ENCODE peak calls at places on chromosomes 6 and 20, in six cellular contexts. One of them, this sample, is unnamed.

GRCh38 chr6:110816677-110817076 is 1.4 kb upstream of the CDK19 start:
- DNase-seq in heart right ventricle: no peak
- DNase-seq in AG04450: no peak
- DNase-seq in IMR-90: no peak
- DNase-seq in BE2C: no peak
- DNase-seq in tibial artery: no peak
- DNase-seq in this sample: no peak

GRCh38 chr6:162443101-162443500 is 284.5 kb downstream of the PRKN start:
- DNase-seq in heart right ventricle: no peak
- DNase-seq in AG04450: no peak
- DNase-seq in IMR-90: no peak
- DNase-seq in BE2C: no peak
- DNase-seq in tibial artery: no peak
- DNase-seq in this sample: no peak

GRCh38 chr6:114169763-114170162 is 173.1 kb downstream of the HS3ST5 start:
- DNase-seq in heart right ventricle: no peak
- DNase-seq in AG04450: no peak
- DNase-seq in IMR-90: no peak
- DNase-seq in BE2C: no peak
- DNase-seq in tibial artery: no peak
- DNase-seq in this sample: no peak

GRCh38 chr6:52544325-52545022 is 32.4 kb downstream of the TRAM2 start:
- DNase-seq in heart right ventricle: no peak
- DNase-seq in AG04450: no peak
- DNase-seq in IMR-90: peak
- DNase-seq in BE2C: no peak
- DNase-seq in tibial artery: no peak
- DNase-seq in this sample: no peak

GRCh38 chr20:20410678-20411077 is 42.8 kb downstream of the INSM1 start:
- DNase-seq in heart right ventricle: peak
- DNase-seq in AG04450: no peak
- DNase-seq in IMR-90: no peak
- DNase-seq in BE2C: peak
- DNase-seq in tibial artery: no peak
- DNase-seq in this sample: no peak

GRCh38 chr6:52394251-52394666 is 25.9 kb upstream of the EFHC1 start:
- DNase-seq in heart right ventricle: no peak
- DNase-seq in AG04450: no peak
- DNase-seq in IMR-90: no peak
- DNase-seq in BE2C: no peak
- DNase-seq in tibial artery: no peak
- DNase-seq in this sample: no peak

GRCh38 chr6:43978473-43979360 is 148.5 kb downstream of the MRPL14 start:
- DNase-seq in heart right ventricle: no peak
- DNase-seq in AG04450: no peak
- DNase-seq in IMR-90: peak
- DNase-seq in BE2C: no peak
- DNase-seq in tibial artery: no peak
- DNase-seq in this sample: no peak

GRCh38 chr6:133894369-133894768 is 5.5 kb downstream of the TCF21 start:
- DNase-seq in heart right ventricle: no peak
- DNase-seq in AG04450: no peak
- DNase-seq in IMR-90: no peak
- DNase-seq in BE2C: no peak
- DNase-seq in tibial artery: no peak
- DNase-seq in this sample: no peak

GRCh38 chr20:47029845-47030244 is 135.2 kb downstream of the EYA2 start:
- DNase-seq in heart right ventricle: no peak
- DNase-seq in AG04450: no peak
- DNase-seq in IMR-90: no peak
- DNase-seq in BE2C: no peak
- DNase-seq in tibial artery: no peak
- DNase-seq in this sample: no peak

GRCh38 chr6:155481215-155481614 is 25.6 kb upstream of the NOX3 start:
- DNase-seq in heart right ventricle: no peak
- DNase-seq in AG04450: peak
- DNase-seq in IMR-90: peak
- DNase-seq in BE2C: no peak
- DNase-seq in tibial artery: no peak
- DNase-seq in this sample: peak

GRCh38 chr6:161417712-161418457 is 144.0 kb upstream of the AGPAT4 start:
- DNase-seq in heart right ventricle: peak
- DNase-seq in AG04450: peak
- DNase-seq in IMR-90: peak
- DNase-seq in BE2C: peak
- DNase-seq in tibial artery: no peak
- DNase-seq in this sample: peak

GRCh38 chr20:48728042-48728837 is 99.6 kb downstream of the PREX1 start:
- DNase-seq in heart right ventricle: no peak
- DNase-seq in AG04450: no peak
- DNase-seq in IMR-90: no peak
- DNase-seq in BE2C: no peak
- DNase-seq in tibial artery: no peak
- DNase-seq in this sample: no peak

GRCh38 chr6:7446056-7446455 is 56.4 kb downstream of the RIOK1 start:
- DNase-seq in heart right ventricle: no peak
- DNase-seq in AG04450: no peak
- DNase-seq in IMR-90: no peak
- DNase-seq in BE2C: no peak
- DNase-seq in tibial artery: no peak
- DNase-seq in this sample: no peak

GRCh38 chr6:131182991-131183425 is 47.7 kb downstream of the AKAP7 start:
- DNase-seq in heart right ventricle: no peak
- DNase-seq in AG04450: no peak
- DNase-seq in IMR-90: peak
- DNase-seq in BE2C: no peak
- DNase-seq in tibial artery: no peak
- DNase-seq in this sample: peak

GRCh38 chr6:124881898-124882579 is 80.2 kb upstream of the RNF217 start:
- DNase-seq in heart right ventricle: no peak
- DNase-seq in AG04450: peak
- DNase-seq in IMR-90: peak
- DNase-seq in BE2C: peak
- DNase-seq in tibial artery: no peak
- DNase-seq in this sample: peak

GRCh38 chr20:37881601-37882343 is 21.2 kb upstream of the VSTM2L start:
- DNase-seq in heart right ventricle: no peak
- DNase-seq in AG04450: no peak
- DNase-seq in IMR-90: no peak
- DNase-seq in BE2C: peak
- DNase-seq in tibial artery: no peak
- DNase-seq in this sample: no peak

GRCh38 chr20:30910937-30911725 is 346.3 kb upstream of the DEFB115 start:
- DNase-seq in heart right ventricle: no peak
- DNase-seq in AG04450: no peak
- DNase-seq in IMR-90: no peak
- DNase-seq in BE2C: no peak
- DNase-seq in tibial artery: no peak
- DNase-seq in this sample: no peak

GRCh38 chr20:51158226-51158625 is 135.3 kb upstream of the KCNG1 start:
- DNase-seq in heart right ventricle: no peak
- DNase-seq in AG04450: no peak
- DNase-seq in IMR-90: no peak
- DNase-seq in BE2C: no peak
- DNase-seq in tibial artery: no peak
- DNase-seq in this sample: no peak

GRCh38 chr6:73710470-73710869 is 14.5 kb downstream of the CD109 start:
- DNase-seq in heart right ventricle: no peak
- DNase-seq in AG04450: no peak
- DNase-seq in IMR-90: peak
- DNase-seq in BE2C: no peak
- DNase-seq in tibial artery: no peak
- DNase-seq in this sample: peak

GRCh38 chr6:27706431-27706830 is 205.8 kb downstream of the OR2B2 start:
- DNase-seq in heart right ventricle: no peak
- DNase-seq in AG04450: no peak
- DNase-seq in IMR-90: no peak
- DNase-seq in BE2C: no peak
- DNase-seq in tibial artery: no peak
- DNase-seq in this sample: no peak

GRCh38 chr6:152575621-152576150 is 61.5 kb downstream of the SYNE1 start:
- DNase-seq in heart right ventricle: no peak
- DNase-seq in AG04450: no peak
- DNase-seq in IMR-90: peak
- DNase-seq in BE2C: no peak
- DNase-seq in tibial artery: peak
- DNase-seq in this sample: peak

GRCh38 chr20:57392512-57393271 is 1.5 kb downstream of the RBM38 start:
- DNase-seq in heart right ventricle: peak
- DNase-seq in AG04450: no peak
- DNase-seq in IMR-90: no peak
- DNase-seq in BE2C: no peak
- DNase-seq in tibial artery: no peak
- DNase-seq in this sample: no peak

GRCh38 chr6:80245043-80245442 is 138.6 kb downstream of the BCKDHB start:
- DNase-seq in heart right ventricle: no peak
- DNase-seq in AG04450: no peak
- DNase-seq in IMR-90: no peak
- DNase-seq in BE2C: no peak
- DNase-seq in tibial artery: no peak
- DNase-seq in this sample: no peak

GRCh38 chr6:80249897-80250296 is 143.4 kb downstream of the BCKDHB start:
- DNase-seq in heart right ventricle: peak
- DNase-seq in AG04450: no peak
- DNase-seq in IMR-90: no peak
- DNase-seq in BE2C: no peak
- DNase-seq in tibial artery: no peak
- DNase-seq in this sample: no peak

GRCh38 chr6:80254716-80255115 is 148.2 kb downstream of the BCKDHB start:
- DNase-seq in heart right ventricle: no peak
- DNase-seq in AG04450: no peak
- DNase-seq in IMR-90: no peak
- DNase-seq in BE2C: no peak
- DNase-seq in tibial artery: no peak
- DNase-seq in this sample: no peak

GRCh38 chr6:80250391-80250997 is 144.0 kb downstream of the BCKDHB start:
- DNase-seq in heart right ventricle: no peak
- DNase-seq in AG04450: no peak
- DNase-seq in IMR-90: peak
- DNase-seq in BE2C: no peak
- DNase-seq in tibial artery: no peak
- DNase-seq in this sample: no peak
- H3K4me3 ChIP-seq in heart right ventricle: no peak
- H3K4me3 ChIP-seq in AG04450: no peak
- H3K4me3 ChIP-seq in IMR-90: no peak
- H3K4me3 ChIP-seq in BE2C: no peak
- H3K4me3 ChIP-seq in tibial artery: no peak
- H3K4me3 ChIP-seq in this sample: no peak

GRCh38 chr20:38893056-38893455 is 33.2 kb upstream of the FAM83D start:
- DNase-seq in heart right ventricle: no peak
- DNase-seq in AG04450: no peak
- DNase-seq in IMR-90: no peak
- DNase-seq in BE2C: no peak
- DNase-seq in tibial artery: no peak
- DNase-seq in this sample: no peak

GRCh38 chr20:38895098-38895949 is 30.9 kb upstream of the FAM83D start:
- DNase-seq in heart right ventricle: no peak
- DNase-seq in AG04450: no peak
- DNase-seq in IMR-90: no peak
- DNase-seq in BE2C: no peak
- DNase-seq in tibial artery: no peak
- DNase-seq in this sample: no peak

GRCh38 chr20:38893485-38894090 is 32.6 kb upstream of the FAM83D start:
- DNase-seq in heart right ventricle: peak
- DNase-seq in AG04450: no peak
- DNase-seq in IMR-90: peak
- DNase-seq in BE2C: peak
- DNase-seq in tibial artery: peak
- DNase-seq in this sample: peak

GRCh38 chr20:38896009-38896594 is 30.1 kb upstream of the FAM83D start:
- DNase-seq in heart right ventricle: no peak
- DNase-seq in AG04450: no peak
- DNase-seq in IMR-90: no peak
- DNase-seq in BE2C: no peak
- DNase-seq in tibial artery: no peak
- DNase-seq in this sample: no peak

DNA sequence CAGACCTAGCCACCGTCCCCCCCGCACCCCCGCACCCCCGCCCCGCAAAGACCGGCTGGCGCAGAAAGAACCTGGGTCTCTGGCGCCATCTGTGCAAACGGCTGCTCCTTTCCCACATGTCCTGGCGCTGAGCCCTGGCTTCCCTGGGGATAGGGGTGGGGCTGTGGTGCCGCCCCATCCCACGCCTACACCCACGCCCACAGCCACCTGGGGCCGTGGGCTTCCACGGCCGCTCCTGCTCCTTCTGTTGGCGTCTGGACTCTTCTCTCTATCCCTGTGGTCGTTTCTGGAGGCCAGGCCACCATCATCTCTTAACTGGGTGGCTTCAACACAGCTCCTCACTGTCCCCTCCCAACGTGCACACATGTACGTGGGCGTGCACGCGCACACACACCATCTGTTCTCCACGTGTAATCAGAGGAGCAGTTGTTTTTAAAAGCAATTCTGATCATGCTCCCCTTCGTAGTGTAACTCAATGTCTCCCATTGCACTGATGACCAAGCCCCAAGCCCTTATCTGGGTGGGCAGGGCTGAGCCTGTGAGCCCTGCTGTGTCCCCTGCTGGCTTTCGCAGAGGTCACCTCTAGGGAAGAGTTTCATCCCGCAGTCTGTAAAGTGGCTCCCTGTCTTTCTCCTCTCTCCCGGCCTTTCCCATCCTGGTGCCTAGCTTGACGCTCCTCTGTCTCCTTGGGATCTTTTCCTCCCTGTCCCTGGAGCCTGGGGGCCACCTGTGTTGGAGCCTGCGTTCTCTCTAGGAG is 31.9 kb upstream of the FAM83D start:
- DNase-seq in heart right ventricle: peak
- DNase-seq in AG04450: no peak
- DNase-seq in IMR-90: no peak
- DNase-seq in BE2C: no peak
- DNase-seq in tibial artery: no peak
- DNase-seq in this sample: no peak
- TF ChIP-seq CTCF in heart right ventricle: peak
- TF ChIP-seq CTCF in AG04450: no peak
- TF ChIP-seq CTCF in IMR-90: no peak
- TF ChIP-seq CTCF in BE2C: peak
- TF ChIP-seq CTCF in tibial artery: no peak
- TF ChIP-seq CTCF in this sample: no peak

GRCh38 chr6:5085638-5086293 is 625 bp downstream of the PPP1R3G start:
- DNase-seq in heart right ventricle: no peak
- DNase-seq in AG04450: no peak
- DNase-seq in IMR-90: peak
- DNase-seq in BE2C: peak
- DNase-seq in tibial artery: no peak
- DNase-seq in this sample: peak
- H3K4me3 ChIP-seq in heart right ventricle: peak
- H3K4me3 ChIP-seq in AG04450: peak
- H3K4me3 ChIP-seq in IMR-90: peak
- H3K4me3 ChIP-seq in BE2C: peak
- H3K4me3 ChIP-seq in tibial artery: peak
- H3K4me3 ChIP-seq in this sample: peak

DNA sequence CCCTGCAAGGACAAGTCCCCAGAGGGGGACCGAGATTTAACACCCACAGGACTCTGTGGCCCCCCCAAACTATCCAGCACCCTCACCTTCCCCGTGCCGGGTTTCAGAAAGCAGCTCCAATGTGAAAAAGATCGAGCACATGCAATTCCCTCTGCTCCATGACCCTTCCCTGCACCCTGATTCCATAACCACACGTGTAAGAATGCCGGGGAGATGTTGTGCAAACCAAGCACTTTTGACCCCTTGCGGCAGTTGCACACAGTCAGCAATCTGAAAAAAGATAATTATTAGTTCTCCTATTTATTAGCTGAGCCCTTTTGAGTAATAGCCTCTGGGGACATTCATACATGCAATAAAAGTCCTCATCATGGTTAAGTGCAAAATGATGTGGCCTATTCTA is 13.0 kb downstream of the FOXQ1 start:
- DNase-seq in heart right ventricle: no peak
- DNase-seq in AG04450: no peak
- DNase-seq in IMR-90: no peak
- DNase-seq in BE2C: no peak
- DNase-seq in tibial artery: no peak
- DNase-seq in this sample: no peak
- TF ChIP-seq CTCF in heart right ventricle: no peak
- TF ChIP-seq CTCF in AG04450: no peak
- TF ChIP-seq CTCF in IMR-90: no peak
- TF ChIP-seq CTCF in BE2C: no peak
- TF ChIP-seq CTCF in tibial artery: no peak
- TF ChIP-seq CTCF in this sample: no peak